ENCODE peak calls at places on chromosomes 12 and 14, in four cellular contexts. H is transverse colon, L is A549, W is suprapubic skin. E is an unnamed sample.
A peak's percentile ranks its signal among the peaks of the same experiment; 100 is the strongest.

GRCh38 chr12:48061943-48062719 is 43.7 kb downstream of the SENP1 start:
- DNase-seq in W (no peak), H (no peak), L (no peak), E (no peak)

GRCh38 chr12:125187780-125188741 is 122.8 kb downstream of the AACS start:
- DNase-seq in W (no peak), H (no peak), L (no peak), E (no peak)

GRCh38 chr12:104115587-104115975 is 22.4 kb downstream of the NFYB start:
- DNase-seq in H (no peak), W (no peak), L (no peak), E (no peak)

GRCh38 chr12:131115766-131116165 is 162.1 kb downstream of the ADGRD1 start:
- DNase-seq in H (no peak), L (no peak), W (no peak), E (no peak)

GRCh38 chr12:109529618-109530300 is 43.5 kb downstream of the MMAB start:
- DNase-seq in W (no peak), L (no peak), H (no peak), E (no peak)

GRCh38 chr12:54606556-54606955 is 18.1 kb upstream of the PPP1R1A start:
- DNase-seq in H (no peak), W (no peak), L (no peak), E (no peak)

GRCh38 chr14:91250912-91251311 is 6.4 kb upstream of the GPR68 start:
- DNase-seq in L (no peak), H (no peak), W (no peak), E (no peak)

GRCh38 chr12:92968201-92968813 is 39.2 kb upstream of the EEA1 start:
- DNase-seq in W (no peak), L (no peak), H (no peak), E (no peak)

GRCh38 chr12:51635371-51635770 is 44.3 kb downstream of the SCN8A start:
- DNase-seq in W (no peak), H (no peak), L (no peak), E (no peak)

GRCh38 chr12:115956236-115956635 is 321.3 kb downstream of the MED13L start:
- DNase-seq in L (no peak), H (no peak), W (no peak), E (no peak)

GRCh38 chr12:122420471-122421262 is 1.8 kb downstream of the CLIP1 start:
- DNase-seq in L (no peak), H (no peak), W (peak; percentile 46), E (no peak)

GRCh38 chr12:30835216-30835615 is 80.5 kb upstream of the CAPRIN2 start:
- DNase-seq in L (no peak), W (no peak), H (no peak), E (no peak)

GRCh38 chr12:18689781-18690180 is 48.0 kb downstream of the PLCZ1 start:
- DNase-seq in W (no peak), L (no peak), H (no peak), E (no peak)

GRCh38 chr14:31582286-31582691 is 21.1 kb downstream of the NUBPL start:
- DNase-seq in W (no peak), L (no peak), H (no peak), E (no peak)

GRCh38 chr12:128069359-128069997 is 197.5 kb upstream of the TMEM132C start:
- DNase-seq in L (peak; percentile 60), W (no peak), H (peak; percentile 63), E (no peak)

DNA sequence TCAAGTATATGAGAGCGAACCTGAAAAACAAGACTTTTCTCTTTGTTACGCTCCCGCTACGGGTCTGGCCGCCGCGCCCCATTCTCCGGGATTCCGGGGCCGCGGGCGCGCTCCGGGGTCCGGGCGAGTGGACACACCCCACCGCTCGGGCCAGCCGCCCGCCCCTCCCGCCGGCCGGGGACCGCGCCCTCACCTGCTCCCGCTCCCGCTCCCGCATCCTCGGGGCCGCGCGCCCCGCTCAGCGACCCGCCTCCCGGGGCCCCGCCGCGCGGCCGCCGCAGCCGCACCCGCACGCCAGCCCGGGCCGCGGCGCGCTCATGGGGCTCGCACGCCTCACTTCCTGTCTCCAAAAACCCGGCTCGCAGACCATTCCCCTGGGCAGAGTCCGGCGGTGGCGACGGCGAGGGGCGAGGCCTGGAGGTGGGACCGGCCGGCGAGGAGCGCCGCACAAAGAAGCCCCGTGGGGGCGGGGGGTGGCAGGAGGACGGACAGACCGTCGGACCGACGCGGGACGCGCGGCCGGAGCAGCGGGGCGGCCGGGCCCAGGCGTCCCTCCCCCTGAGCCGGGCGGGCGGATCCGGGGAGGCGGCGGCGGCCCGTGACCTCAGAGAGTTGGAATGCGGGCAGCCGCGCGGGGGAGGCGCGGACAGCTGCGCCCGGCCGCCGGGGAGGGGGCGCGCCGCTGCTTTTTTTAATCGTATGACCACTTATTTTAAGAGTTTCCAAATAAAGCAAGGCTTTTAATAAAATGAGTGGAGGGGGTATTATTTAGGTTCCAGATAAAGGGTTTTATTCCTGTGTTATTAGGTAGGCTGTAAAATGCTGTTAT is at the start of gene PTPN21:
- DNase-seq in L (peak; percentile 79), H (peak; percentile 84), W (peak; percentile 74), E (peak; percentile 75)
- TF ChIP-seq EP300 in L (no peak), H (no peak), W (no peak), E (no peak)

GRCh38 chr12:108312073-108312884 is 26.8 kb downstream of the CMKLR1 start:
- DNase-seq in L (no peak), H (no peak), W (no peak), E (no peak)

GRCh38 chr12:108315486-108316105 is 23.5 kb downstream of the CMKLR1 start:
- DNase-seq in W (no peak), H (no peak), L (no peak), E (no peak)

GRCh38 chr12:108312885-108313203 is 26.3 kb downstream of the CMKLR1 start:
- DNase-seq in W (peak; percentile 67), L (no peak), H (no peak), E (peak; percentile 71)

GRCh38 chr12:108313236-108313608 is 25.9 kb downstream of the CMKLR1 start:
- DNase-seq in L (no peak), H (no peak), W (no peak), E (no peak)

GRCh38 chr12:108313609-108314331 is 25.3 kb downstream of the CMKLR1 start:
- DNase-seq in L (no peak), W (no peak), H (peak; percentile 29), E (no peak)
- TF ChIP-seq EP300 in L (no peak), W (no peak), H (no peak), E (no peak)

DNA sequence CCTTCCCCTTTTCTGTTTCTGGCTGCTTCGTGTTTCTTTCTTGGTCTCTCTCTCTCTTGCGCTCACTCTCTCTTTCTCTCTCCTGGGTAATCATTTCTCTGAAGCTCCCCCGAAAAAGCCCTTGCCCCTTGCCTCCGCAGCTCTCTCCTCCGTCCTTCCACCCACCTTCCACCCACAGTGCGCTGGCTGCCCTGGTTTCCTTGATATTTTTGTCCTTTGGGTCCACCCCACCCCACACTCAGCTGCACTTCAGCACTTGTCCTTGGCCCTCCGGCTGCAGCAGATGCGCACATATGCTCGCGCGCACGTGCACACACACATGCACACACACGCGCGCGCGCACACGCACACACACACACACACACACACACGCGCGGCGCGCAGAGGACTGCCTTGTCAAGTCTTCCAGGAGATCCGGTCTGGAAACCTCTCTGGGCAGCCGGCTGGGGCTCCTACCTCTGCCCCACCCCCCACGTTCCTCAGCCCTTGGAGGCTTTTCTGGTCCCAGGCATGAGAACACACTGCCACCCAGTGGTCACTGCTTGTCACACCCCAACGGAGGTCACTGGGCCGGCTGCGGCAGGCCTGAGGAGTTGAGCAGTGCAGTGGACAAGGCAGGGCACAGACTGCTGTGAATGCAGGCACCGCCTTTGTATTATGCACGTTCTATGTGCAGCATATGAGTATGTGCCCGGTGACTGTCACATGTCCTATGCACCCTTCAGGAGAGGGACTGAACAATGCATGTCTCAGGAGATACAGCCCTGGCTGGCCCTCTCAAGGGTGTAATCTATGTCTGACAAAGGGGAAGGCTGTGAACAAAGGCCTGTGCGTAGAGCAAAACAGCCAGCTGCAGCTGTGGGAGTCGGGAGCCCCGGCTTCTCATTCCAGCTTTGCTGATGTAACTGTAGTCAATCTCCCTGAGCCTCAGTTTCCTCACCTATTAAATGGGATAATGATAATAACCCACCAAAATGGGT is 6.5 kb downstream of the LAG3 start:
- DNase-seq in H (peak; percentile 96), W (peak; percentile 97), L (peak; percentile 91), E (peak; percentile 97)
- TF ChIP-seq EP300 in H (no peak), W (no peak), L (no peak), E (no peak)

GRCh38 chr14:104582649-104583048 is 3.1 kb downstream of the C14orf180 start:
- DNase-seq in W (no peak), H (no peak), L (no peak), E (no peak)
- TF ChIP-seq EP300 in W (no peak), H (no peak), L (no peak), E (no peak)

DNA sequence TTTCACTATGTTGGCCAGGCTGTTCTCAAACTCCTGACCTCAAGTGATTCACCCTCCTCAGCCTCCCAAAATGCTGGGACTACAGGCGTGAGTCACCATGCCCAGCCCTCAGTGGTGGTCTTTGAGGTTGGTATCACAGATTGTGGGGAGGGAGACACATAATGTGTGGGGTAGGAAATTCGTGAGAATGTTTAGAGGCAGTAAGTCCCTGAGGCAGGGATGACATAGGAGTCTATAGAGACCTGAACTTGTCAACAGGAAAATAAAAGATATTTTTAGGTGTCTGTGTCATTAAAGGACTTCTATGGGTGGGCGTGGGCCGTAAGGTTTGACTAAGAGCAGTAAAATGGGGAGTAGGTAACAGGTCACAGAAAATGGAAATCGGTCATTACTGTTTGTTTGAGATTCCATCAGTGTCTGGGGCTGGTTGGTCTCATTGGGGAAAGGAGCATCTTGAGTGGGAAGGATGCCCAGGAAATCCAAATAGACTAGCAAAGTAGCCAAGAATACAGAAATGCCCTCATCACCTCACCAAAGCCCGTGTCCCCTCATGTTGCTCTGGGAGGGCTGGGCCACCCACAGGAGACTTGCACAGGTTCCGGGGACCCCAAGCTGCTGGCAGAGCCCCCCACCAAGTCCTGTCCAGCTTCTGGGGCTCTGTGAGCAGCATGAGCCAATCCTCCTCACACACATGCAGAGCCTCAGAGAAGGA is 63.6 kb upstream of the BCL2L14 start:
- DNase-seq in W (no peak), H (no peak), L (no peak), E (no peak)
- TF ChIP-seq EP300 in W (no peak), H (no peak), L (no peak), E (no peak)

DNA sequence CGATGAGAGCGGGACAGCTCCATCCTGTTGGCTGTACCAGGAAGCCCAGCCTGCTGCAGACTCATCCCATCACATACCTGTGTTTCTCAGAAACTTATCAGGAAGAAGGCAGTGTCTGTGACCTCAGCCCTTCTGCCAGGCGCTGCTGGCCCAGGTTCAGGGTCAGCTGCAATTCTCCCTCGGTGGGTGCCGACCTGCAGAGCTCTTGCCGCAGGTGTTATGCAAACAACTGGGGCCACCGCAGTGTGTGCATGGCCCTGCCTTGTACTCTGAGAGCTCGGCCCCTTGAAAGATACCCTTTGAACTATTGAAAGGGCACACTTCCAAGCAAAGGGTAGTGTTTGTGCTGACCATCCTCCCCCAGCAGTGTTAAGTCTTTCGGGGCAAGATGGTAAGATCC is 322.2 kb upstream of the DIO3 start:
- DNase-seq in W (no peak), H (no peak), L (no peak), E (no peak)
- TF ChIP-seq EP300 in W (no peak), H (no peak), L (no peak), E (no peak)

DNA sequence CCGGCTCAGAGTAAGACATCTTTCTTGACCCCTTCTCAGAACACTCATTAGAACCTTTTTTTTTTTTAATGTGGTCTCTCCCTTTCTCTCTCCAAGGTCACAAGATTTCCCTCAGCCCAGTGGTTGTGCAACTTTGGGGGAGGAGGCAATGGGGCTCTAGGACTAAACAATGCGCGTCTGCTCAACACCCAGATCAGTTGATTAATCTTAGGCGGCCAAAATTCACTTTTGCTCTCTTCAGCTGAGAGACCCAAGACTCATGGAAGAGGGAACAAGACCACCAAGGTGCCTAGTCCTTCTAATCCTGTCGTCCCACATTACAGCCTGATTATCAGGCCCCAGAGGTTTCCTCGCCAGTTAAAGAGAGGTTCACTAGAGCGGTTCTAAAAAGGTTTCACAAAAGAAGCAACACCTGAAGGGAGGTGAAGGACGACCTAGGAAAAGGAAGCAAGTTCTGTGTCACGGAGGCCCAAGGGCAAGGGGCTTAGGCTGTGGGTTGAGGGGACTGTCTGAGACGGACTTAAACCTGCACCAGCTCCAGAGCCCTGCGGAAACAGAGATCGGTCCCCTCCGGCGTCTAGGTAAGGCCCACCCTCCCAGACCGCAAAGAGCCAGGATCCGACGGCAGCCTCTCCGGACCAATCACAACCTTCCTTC is 836 bp upstream of the TARBP2 start:
- DNase-seq in L (peak; percentile 50), W (peak; percentile 92), H (peak; percentile 66), E (no peak)
- TF ChIP-seq EP300 in L (no peak), W (no peak), H (no peak), E (no peak)